ENCODE peak calls at places on chromosome 12, in eight cellular contexts. B is heart left ventricle, J is tibial nerve, E is Peyer's patch, A is stomach, P is uterus, F is body of pancreas, M is sigmoid colon. I is an unnamed sample.

GRCh38 chr12:111448266-111448830 is 42.6 kb downstream of the SH2B3 start:
- DNase-seq in B (no peak), J (no peak), E (peak; percentile 9), A (peak; percentile 16), P (no peak), F (peak; percentile 11), M (peak; percentile 38), I (no peak)

GRCh38 chr12:49698619-49699545 is 8.3 kb downstream of the FMNL3 start:
- DNase-seq in B (peak; percentile 57), J (no peak), E (peak; percentile 66), A (no peak), P (no peak), F (no peak), M (peak; percentile 64), I (no peak)

GRCh38 chr12:14207946-14208612 is 157.4 kb upstream of the ATF7IP start:
- DNase-seq in B (no peak), J (no peak), E (no peak), A (peak; percentile 65), P (no peak), F (peak; percentile 62), M (no peak), I (no peak)

GRCh38 chr12:110649341-110649847 is 35.5 kb downstream of the TCTN1 start:
- DNase-seq in B (no peak), J (no peak), E (peak; percentile 54), A (no peak), P (no peak), F (no peak), M (no peak), I (no peak)

GRCh38 chr12:64531665-64532334 is 78.5 kb upstream of the RASSF3 start:
- DNase-seq in B (no peak), J (no peak), E (no peak), A (no peak), P (no peak), F (no peak), M (no peak), I (no peak)

GRCh38 chr12:82182601-82183000 is 175.6 kb downstream of the CCDC59 start:
- DNase-seq in B (no peak), J (no peak), E (no peak), A (no peak), P (no peak), F (no peak), M (no peak), I (no peak)

GRCh38 chr12:53236443-53237111 is 4.6 kb upstream of the RARG start:
- DNase-seq in B (no peak), J (no peak), E (no peak), A (no peak), P (no peak), F (no peak), M (no peak), I (no peak)

GRCh38 chr12:65168606-65169310 is 625 bp upstream of the LEMD3 start:
- DNase-seq in B (no peak), J (no peak), E (no peak), A (no peak), P (no peak), F (no peak), M (no peak), I (peak; percentile 38)

GRCh38 chr12:7705846-7706245 is 5.4 kb upstream of the DPPA3 start:
- DNase-seq in B (no peak), J (no peak), E (no peak), A (no peak), P (no peak), F (no peak), M (no peak), I (no peak)

GRCh38 chr12:30698346-30698745 is 2.7 kb upstream of the IPO8 start:
- DNase-seq in B (no peak), J (no peak), E (no peak), A (no peak), P (no peak), F (no peak), M (no peak), I (no peak)

GRCh38 chr12:107393043-107393725 is 292.4 kb upstream of the PWP1 start:
- DNase-seq in B (no peak), J (no peak), E (no peak), A (no peak), P (no peak), F (no peak), M (no peak), I (no peak)

GRCh38 chr12:47758834-47759690 is at the start of gene RAPGEF3:
- DNase-seq in B (peak; percentile 91), J (peak; percentile 67), E (peak; percentile 77), A (peak; percentile 93), P (peak; percentile 83), F (peak; percentile 94), M (peak; percentile 93), I (peak; percentile 86)

GRCh38 chr12:94795520-94795919 is 145.2 kb upstream of the TMCC3 start:
- DNase-seq in B (no peak), J (no peak), E (no peak), A (no peak), P (no peak), F (no peak), M (no peak), I (peak; percentile 33)

GRCh38 chr12:116609715-116610114 is 50.5 kb downstream of the MAP1LC3B2 start:
- DNase-seq in B (no peak), J (no peak), E (peak; percentile 42), A (no peak), P (no peak), F (no peak), M (no peak), I (no peak)

GRCh38 chr12:116735951-116736599 is 1.8 kb downstream of the SPRING1 start:
- DNase-seq in B (no peak), J (no peak), E (no peak), A (peak; percentile 64), P (no peak), F (peak; percentile 58), M (no peak), I (no peak)

GRCh38 chr12:80648866-80649265 is 58.6 kb upstream of the MYF6 start:
- DNase-seq in B (no peak), J (no peak), E (no peak), A (no peak), P (no peak), F (no peak), M (no peak), I (no peak)

DNA sequence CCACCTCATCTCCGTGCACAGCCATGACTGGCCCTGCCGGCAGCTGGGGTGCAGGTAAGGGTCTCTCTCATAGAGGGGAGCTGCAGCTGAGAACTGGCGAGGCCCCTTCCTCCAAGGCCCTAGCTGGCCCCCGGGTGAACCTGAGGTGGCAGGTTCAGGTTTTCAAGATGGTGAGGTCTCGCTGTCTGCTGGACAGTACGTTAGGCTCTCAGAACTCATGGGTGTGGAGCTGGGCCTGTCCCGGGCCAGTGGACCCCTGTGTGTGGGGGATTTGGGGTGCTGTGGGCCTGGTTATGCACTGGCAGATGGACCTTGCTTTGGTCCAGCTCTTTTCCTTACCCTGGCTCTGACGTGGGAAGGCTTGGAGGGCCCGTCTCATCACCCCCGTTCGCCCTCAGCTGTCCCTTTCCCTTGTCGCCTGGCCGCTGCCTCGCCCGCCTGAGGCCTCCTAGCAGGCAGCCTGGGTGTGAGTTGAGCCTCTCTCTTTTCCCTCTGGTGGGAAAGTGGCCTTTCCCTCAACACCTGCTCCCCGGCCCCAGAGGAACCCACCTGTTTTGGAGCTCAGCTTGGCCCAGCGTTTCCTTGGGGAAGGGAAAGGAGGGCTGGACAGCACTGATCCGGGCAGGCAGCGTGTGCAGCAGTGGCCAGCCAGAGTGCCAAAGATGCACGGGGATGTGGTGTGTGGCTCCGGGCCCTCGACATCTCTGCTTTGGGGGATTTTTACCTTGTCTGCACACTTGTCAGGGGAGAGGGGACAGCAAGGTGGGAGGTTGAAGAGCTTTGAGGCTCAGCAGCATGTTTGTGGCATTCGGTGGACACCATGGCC is 28.3 kb downstream of the IL31 start:
- DNase-seq in B (no peak), J (no peak), E (no peak), A (no peak), P (no peak), F (no peak), M (no peak), I (no peak)
- TF ChIP-seq POLR2A in B (no peak), J (no peak), E (no peak), A (no peak), P (no peak), F (no peak), M (no peak), I (no peak)

DNA sequence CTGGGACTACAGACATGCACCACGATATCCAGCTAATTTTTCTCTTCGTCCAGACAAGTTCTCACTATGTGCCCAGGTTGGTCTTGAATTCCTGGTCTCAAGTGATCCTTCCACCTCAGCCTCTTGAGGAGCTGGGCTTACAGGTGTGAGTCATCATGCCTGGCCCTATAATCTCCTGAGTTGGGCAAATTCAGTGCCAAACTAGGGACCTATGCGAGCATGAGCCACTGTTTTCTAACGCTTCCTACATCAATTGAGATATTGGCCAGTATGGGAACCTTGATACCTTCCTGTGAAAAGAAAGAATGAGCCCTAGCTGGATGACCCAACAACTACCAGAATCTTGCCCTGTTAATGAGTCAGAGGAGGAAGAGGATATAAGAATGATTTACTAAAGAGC is 585.2 kb downstream of the C12orf50 start:
- DNase-seq in B (no peak), J (no peak), E (no peak), A (no peak), P (no peak), F (no peak), M (no peak), I (no peak)
- H3K9me3 ChIP-seq in B (no peaks in the 10 kb centered on the region), J (no peaks in the 10 kb centered on the region), E (no peaks in the 10 kb centered on the region), A (no peaks in the 10 kb centered on the region), P (no peaks in the 10 kb centered on the region), F (no peaks in the 10 kb centered on the region), M (no peaks in the 10 kb centered on the region), I (no peaks in the 10 kb centered on the region)

GRCh38 chr12:105335856-105336255 is 5.4 kb downstream of the C12orf75 start:
- DNase-seq in B (no peak), J (no peak), E (no peak), A (no peak), P (no peak), F (no peak), M (no peak), I (no peak)
- H3K4me1 ChIP-seq in B (no peaks in the 10 kb centered on the region), J (no peaks in the 10 kb centered on the region), E (no peaks in the 10 kb centered on the region), A (peaks cover 14% of the 10 kb centered on the region), P (no peaks in the 10 kb centered on the region), F (peaks cover 15% of the 10 kb centered on the region), M (peaks cover 9% of the 10 kb centered on the region), I (no peaks in the 10 kb centered on the region)

DNA sequence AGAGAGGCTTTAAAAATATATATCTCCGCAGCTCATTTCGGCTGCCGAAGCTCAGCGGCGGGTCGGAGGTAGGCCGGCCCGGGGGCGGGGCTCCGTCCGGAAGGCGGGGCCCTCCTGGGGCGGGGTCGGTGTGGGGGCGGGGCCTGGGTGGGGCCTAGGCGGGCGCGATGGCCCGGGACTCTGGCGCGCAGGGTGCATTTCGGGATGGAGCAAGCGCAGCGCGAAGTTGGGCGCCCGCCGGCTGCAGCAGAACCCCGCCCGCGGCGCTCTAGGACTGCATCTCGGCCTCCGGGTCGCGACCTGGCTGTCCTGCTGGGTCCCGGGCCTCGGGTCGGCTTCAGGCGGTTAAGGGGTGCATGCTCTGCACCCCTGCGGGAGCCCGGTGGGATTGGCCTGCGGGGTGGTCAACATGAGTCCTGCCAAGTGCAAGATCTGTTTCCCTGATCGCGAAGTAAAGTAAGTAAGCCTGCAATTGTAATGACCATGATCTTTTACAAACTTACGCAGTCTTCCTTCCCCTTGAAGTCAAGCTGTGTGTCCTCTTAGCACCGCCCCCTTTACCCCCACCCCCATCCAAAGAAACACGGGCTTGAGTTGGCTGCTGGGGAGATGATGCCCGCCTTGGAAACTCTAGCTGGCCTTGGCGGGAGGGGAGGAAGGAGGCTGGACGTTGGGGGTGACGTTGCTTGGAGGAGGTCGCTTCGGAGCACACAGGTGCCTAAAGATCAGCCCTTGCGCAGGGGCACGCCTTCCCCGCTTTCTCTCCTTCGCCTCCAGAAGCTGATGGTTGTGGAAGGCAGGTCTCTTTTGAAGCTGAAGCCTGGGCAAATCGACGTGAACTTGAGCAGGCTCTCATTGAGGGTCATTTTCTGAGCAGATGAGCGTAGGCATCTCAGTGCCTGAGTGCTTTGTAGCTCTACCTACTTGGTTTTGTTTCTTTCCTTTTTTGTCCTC is 38.4 kb downstream of the ACACB start:
- DNase-seq in B (peak; percentile 92), J (peak; percentile 74), E (peak; percentile 76), A (peak; percentile 85), P (peak; percentile 88), F (peak; percentile 87), M (peak; percentile 96), I (peak; percentile 86)
- TF ChIP-seq POLR2A in B (no peak), J (peak; percentile 70), E (no peak), A (no peak), P (peak; percentile 63), F (peak; percentile 54), M (peak; percentile 27), I (peak; percentile 31)